ENCODE peak calls at places on chromosomes 11 and 22, in six cellular contexts. J, S, X, Y, D and U are unnamed samples. For H3K9me3, the result is how much of the 10 kb centered on the place peaks cover.

GRCh38 chr22:21657020-21657360 is 8.8 kb upstream of the PPIL2 start:
- DNase-seq in J (no peak), S (no peak), X (no peak), Y (no peak), D (no peak), U (no peak)

GRCh38 chr22:17260950-17261349 is 41.7 kb upstream of the ADA2 start:
- DNase-seq in J (no peak), S (no peak), X (no peak), Y (no peak), D (peak), U (no peak)

GRCh38 chr11:5818245-5818865 is 9.6 kb downstream of the OR52N2 start:
- DNase-seq in J (no peak), S (no peak), X (no peak), Y (no peak), D (no peak), U (no peak)

GRCh38 chr11:128174465-128175101 is 412.8 kb downstream of the ETS1 start:
- DNase-seq in J (peak), S (no peak), X (no peak), Y (no peak), D (no peak), U (no peak)

GRCh38 chr11:22456993-22457748 is 119.0 kb downstream of the SLC17A6 start:
- DNase-seq in J (no peak), S (no peak), X (no peak), Y (no peak), D (peak), U (no peak)

GRCh38 chr22:46147471-46148267 is 2.7 kb upstream of the PPARA start:
- DNase-seq in J (no peak), S (peak), X (peak), Y (peak), D (peak), U (no peak)

GRCh38 chr22:43197271-43197941 is 10.5 kb upstream of the TTLL12 start:
- DNase-seq in J (peak), S (no peak), X (no peak), Y (no peak), D (no peak), U (no peak)

GRCh38 chr11:130520231-130520630 is 71.8 kb downstream of the ADAMTS15 start:
- DNase-seq in J (no peak), S (peak), X (peak), Y (no peak), D (peak), U (no peak)

GRCh38 chr11:10592331-10592730 is 23.9 kb upstream of the LYVE1 start:
- DNase-seq in J (peak), S (no peak), X (no peak), Y (no peak), D (no peak), U (no peak)

GRCh38 chr11:8934735-8935478 is 2.2 kb upstream of the C11orf16 start:
- DNase-seq in J (peak), S (no peak), X (no peak), Y (no peak), D (no peak), U (no peak)

GRCh38 chr11:119545978-119546915 is 123.3 kb upstream of the THY1 start:
- DNase-seq in J (no peak), S (no peak), X (no peak), Y (peak), D (no peak), U (no peak)

GRCh38 chr22:26448941-26449340 is 19.9 kb downstream of the ASPHD2 start:
- DNase-seq in J (no peak), S (no peak), X (no peak), Y (no peak), D (no peak), U (no peak)

GRCh38 chr11:92628401-92629292 is 340.8 kb upstream of the MTNR1B start:
- DNase-seq in J (peak), S (no peak), X (no peak), Y (no peak), D (no peak), U (no peak)

GRCh38 chr11:119461250-119461963 is 38.4 kb upstream of the THY1 start:
- DNase-seq in J (no peak), S (no peak), X (no peak), Y (no peak), D (no peak), U (no peak)

GRCh38 chr11:44065161-44065571 is 904 bp upstream of the ACCS start:
- DNase-seq in J (no peak), S (no peak), X (no peak), Y (no peak), D (no peak), U (no peak)

GRCh38 chr11:82732734-82733443 is 775 bp downstream of the FAM181B start:
- DNase-seq in J (no peak), S (no peak), X (peak), Y (no peak), D (peak), U (peak)

GRCh38 chr11:114026355-114026754 is 33.2 kb upstream of the ZBTB16 start:
- DNase-seq in J (peak), S (no peak), X (no peak), Y (peak), D (no peak), U (peak)

GRCh38 chr11:86948733-86949132 is 6.5 kb downstream of the FZD4 start:
- DNase-seq in J (no peak), S (peak), X (no peak), Y (no peak), D (no peak), U (no peak)

GRCh38 chr11:26512196-26512595 is 59.9 kb downstream of the MUC15 start:
- DNase-seq in J (no peak), S (no peak), X (no peak), Y (no peak), D (no peak), U (no peak)

GRCh38 chr11:68212421-68213134 is 518 bp downstream of the KMT5B start:
- DNase-seq in J (peak), S (peak), X (peak), Y (peak), D (peak), U (peak)

GRCh38 chr22:43505896-43506295 is 94.1 kb downstream of the MPPED1 start:
- DNase-seq in J (no peak), S (no peak), X (no peak), Y (no peak), D (no peak), U (no peak)

GRCh38 chr11:73229321-73230275 is 11.5 kb downstream of the P2RY2 start:
- DNase-seq in J (no peak), S (peak), X (no peak), Y (peak), D (no peak), U (peak)

GRCh38 chr22:48919851-48920589 is 907.7 kb downstream of the BRD1 start:
- DNase-seq in J (no peak), S (no peak), X (no peak), Y (no peak), D (no peak), U (no peak)

GRCh38 chr22:43555561-43556515 is 144.0 kb downstream of the MPPED1 start:
- DNase-seq in J (no peak), S (no peak), X (no peak), Y (peak), D (no peak), U (no peak)

GRCh38 chr11:10454902-10455631 is at the start of gene AMPD3:
- DNase-seq in J (peak), S (no peak), X (no peak), Y (peak), D (no peak), U (no peak)

GRCh38 chr22:21698430-21699329 is 32.9 kb downstream of the PPIL2 start:
- DNase-seq in J (no peak), S (peak), X (no peak), Y (no peak), D (no peak), U (peak)

GRCh38 chr11:45665206-45665932 is at the start of gene CHST1:
- DNase-seq in J (peak), S (peak), X (no peak), Y (peak), D (peak), U (peak)

GRCh38 chr11:13261600-13262061 is 16.0 kb upstream of the BMAL1 start:
- DNase-seq in J (peak), S (no peak), X (no peak), Y (no peak), D (no peak), U (no peak)

GRCh38 chr11:102283088-102283487 is 34.2 kb upstream of the BIRC3 start:
- DNase-seq in J (peak), S (no peak), X (no peak), Y (no peak), D (no peak), U (no peak)

GRCh38 chr22:19038164-19038546 is 84.1 kb downstream of the DGCR2 start:
- DNase-seq in J (no peak), S (no peak), X (peak), Y (peak), D (no peak), U (no peak)

GRCh38 chr22:30878516-30879365 is 89.8 kb downstream of the MORC2 start:
- DNase-seq in J (no peak), S (peak), X (no peak), Y (no peak), D (no peak), U (peak)

GRCh38 chr11:58006940-58007339 is 16.7 kb upstream of the OR9Q1 start:
- DNase-seq in J (peak), S (no peak), X (no peak), Y (no peak), D (no peak), U (no peak)

GRCh38 chr11:68954970-68955958 is 25.5 kb downstream of the MRGPRD start:
- DNase-seq in J (peak), S (peak), X (peak), Y (peak), D (no peak), U (no peak)

GRCh38 chr22:24240381-24240780 is 4.5 kb downstream of the GGT5 start:
- DNase-seq in J (no peak), S (no peak), X (no peak), Y (no peak), D (no peak), U (no peak)

GRCh38 chr11:32890843-32891656 is 1.6 kb upstream of the QSER1 start:
- DNase-seq in J (no peak), S (no peak), X (no peak), Y (no peak), D (no peak), U (no peak)

GRCh38 chr11:134414036-134414731 is 2.1 kb upstream of the B3GAT1 start:
- DNase-seq in J (no peak), S (no peak), X (no peak), Y (no peak), D (no peak), U (peak)

GRCh38 chr11:64971421-64972233 is at the start of gene MAJIN:
- DNase-seq in J (peak), S (peak), X (peak), Y (peak), D (peak), U (no peak)

GRCh38 chr11:130477646-130478203 is 29.3 kb downstream of the ADAMTS15 start:
- DNase-seq in J (no peak), S (no peak), X (no peak), Y (no peak), D (no peak), U (no peak)

GRCh38 chr11:12163181-12163841 is 52.9 kb downstream of the MICAL2 start:
- DNase-seq in J (peak), S (peak), X (no peak), Y (peak), D (no peak), U (no peak)

DNA sequence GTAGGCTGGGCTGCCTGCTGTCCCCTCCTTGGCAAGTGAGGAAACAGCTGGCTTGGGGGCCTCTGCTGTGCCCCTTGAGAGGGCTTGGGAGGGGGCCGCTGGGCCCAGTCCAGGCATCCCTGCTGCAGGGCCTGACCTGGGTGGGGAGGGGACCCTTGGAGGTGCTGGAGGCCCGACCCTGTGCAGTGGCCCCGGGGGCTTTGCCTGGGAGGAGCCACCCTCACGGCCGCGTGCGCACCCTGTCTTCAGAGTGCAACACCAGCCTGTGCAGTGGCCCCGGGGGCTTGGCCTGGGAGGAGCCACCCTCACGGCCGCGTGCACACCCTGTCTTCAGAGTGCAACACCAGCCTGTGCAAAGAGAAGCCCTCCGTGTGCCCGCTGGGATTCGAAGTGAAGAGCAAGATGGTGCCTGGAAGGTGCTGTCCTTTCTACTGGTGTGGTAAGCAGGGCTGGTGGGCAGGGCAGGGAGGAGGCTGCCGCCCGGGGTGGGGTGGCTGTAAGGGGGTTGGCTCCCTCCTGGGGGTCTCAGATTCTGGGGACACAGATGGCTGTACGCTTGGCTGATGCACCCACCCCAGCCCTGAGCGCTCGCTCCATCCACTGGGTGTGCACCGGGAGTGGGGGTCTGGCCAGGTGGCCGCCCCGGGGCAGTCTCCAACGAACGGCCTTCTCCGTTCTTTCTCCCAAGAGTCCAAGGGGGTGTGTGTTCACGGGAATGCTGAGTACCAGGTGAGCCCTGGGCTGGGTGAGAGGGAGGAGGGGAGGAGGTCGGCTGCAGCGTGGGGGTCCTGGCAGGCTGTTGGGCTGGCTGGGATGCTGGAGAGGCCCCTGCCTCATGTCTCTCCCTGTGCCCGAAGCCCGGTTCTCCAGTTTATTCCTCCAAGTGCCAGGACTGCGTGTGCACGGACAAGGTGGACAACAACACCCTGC is 32.9 kb downstream of the MUC2 start:
- DNase-seq in J (no peak), S (no peak), X (peak), Y (no peak), D (no peak), U (no peak)
- H3K9me3 ChIP-seq in J (under half), S (under half), X (under half), Y (under half), D (under half), U (under half)

DNA sequence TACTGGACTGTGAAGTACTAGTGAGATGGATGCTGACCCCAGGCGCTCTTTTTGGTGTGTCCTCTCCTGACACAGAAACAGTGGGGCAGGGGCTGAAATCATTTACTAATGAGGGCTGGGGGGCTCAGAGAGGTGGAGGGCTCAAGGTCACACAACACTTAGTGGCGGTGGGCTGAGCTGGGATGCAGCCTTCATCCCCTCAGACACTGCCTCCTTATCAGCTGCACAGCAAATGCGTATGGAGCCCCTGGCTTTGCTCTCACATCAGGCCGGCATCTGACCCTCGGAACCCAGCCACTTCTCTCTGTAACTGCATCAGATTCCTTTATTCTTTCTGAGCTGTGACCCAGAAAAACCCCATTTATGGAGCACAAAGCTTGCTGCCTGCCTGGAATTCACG is 736.5 kb downstream of the TBC1D22A start:
- DNase-seq in J (no peak), S (no peak), X (no peak), Y (no peak), D (no peak), U (no peak)
- TF ChIP-seq CTCF in J (no peak), S (no peak), X (no peak), Y (no peak), D (no peak), U (no peak)

GRCh38 chr11:124551987-124552386 is 8.5 kb upstream of the OR8B12 start:
- DNase-seq in J (no peak), S (no peak), X (no peak), Y (no peak), D (no peak), U (no peak)

GRCh38 chr11:124551189-124551588 is 7.7 kb upstream of the OR8B12 start:
- DNase-seq in J (no peak), S (no peak), X (no peak), Y (no peak), D (no peak), U (no peak)

DNA sequence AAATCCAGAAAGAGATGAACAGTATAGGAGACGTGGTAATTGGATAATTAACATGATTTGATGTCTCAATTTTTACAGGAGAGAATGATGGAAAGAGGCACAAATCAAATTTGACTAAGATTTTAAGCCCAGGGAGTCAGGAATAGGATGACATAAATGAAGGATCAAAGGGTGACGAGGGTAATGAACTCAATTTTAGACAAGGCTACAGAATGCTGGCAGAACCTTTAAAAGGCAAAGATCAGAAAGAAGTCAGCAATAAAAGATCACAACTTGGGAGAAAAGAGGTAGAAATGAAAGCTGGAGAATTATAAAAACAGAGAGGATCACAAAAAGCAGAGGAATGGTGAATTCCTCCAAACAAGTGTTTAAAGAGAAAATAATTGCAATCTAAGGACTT is 13.0 kb upstream of the OR8A1 start:
- DNase-seq in J (no peak), S (no peak), X (no peak), Y (no peak), D (no peak), U (no peak)
- H3K9me3 ChIP-seq in J (under half), S (under half), X (under half), Y (under half), D (under half), U (under half)

GRCh38 chr22:38214248-38215056 is 12.7 kb downstream of the MAFF start:
- DNase-seq in J (peak), S (peak), X (no peak), Y (peak), D (peak), U (peak)
- TF ChIP-seq CTCF in J (no peak), S (no peak), X (no peak), Y (no peak), D (peak), U (no peak)